ENCODE peak calls at places on chromosomes 1 and 21, in eight cellular contexts. One of them, this sample, is unnamed.

GRCh38 chr21:40683349-40683748 is 163.6 kb downstream of the DSCAM start:
- DNase-seq in AG08395: no peak
- DNase-seq in activated naive CD8-positive, alpha-beta T cell treated with anti-CD3 and anti-CD28 coated beads for 36 hours: no peak
- DNase-seq in effector CD4-positive, alpha-beta T cell: no peak
- DNase-seq in smooth muscle cell of the brain vasculature: no peak
- DNase-seq in HuH-7: no peak
- DNase-seq in hepatic stellate cell: no peak
- DNase-seq in endodermal cell: no peak
- DNase-seq in this sample: no peak

GRCh38 chr1:40901886-40902633 is 39.9 kb upstream of the CITED4 start:
- DNase-seq in activated naive CD8-positive, alpha-beta T cell treated with anti-CD3 and anti-CD28 coated beads for 36 hours: no peak
- DNase-seq in endodermal cell: no peak
- DNase-seq in smooth muscle cell of the brain vasculature: peak; percentile 84
- DNase-seq in effector CD4-positive, alpha-beta T cell: no peak
- DNase-seq in hepatic stellate cell: peak; percentile 71
- DNase-seq in AG08395: peak; percentile 85
- DNase-seq in HuH-7: no peak
- DNase-seq in this sample: no peak

GRCh38 chr1:2300004-2300771 is 72.1 kb downstream of the SKI start:
- DNase-seq in effector CD4-positive, alpha-beta T cell: peak; percentile 73
- DNase-seq in activated naive CD8-positive, alpha-beta T cell treated with anti-CD3 and anti-CD28 coated beads for 36 hours: peak; percentile 84
- DNase-seq in endodermal cell: no peak
- DNase-seq in smooth muscle cell of the brain vasculature: no peak
- DNase-seq in AG08395: no peak
- DNase-seq in hepatic stellate cell: no peak
- DNase-seq in HuH-7: no peak
- DNase-seq in this sample: no peak

GRCh38 chr1:152169356-152170025 is 10.5 kb upstream of the RPTN start:
- DNase-seq in effector CD4-positive, alpha-beta T cell: no peak
- DNase-seq in activated naive CD8-positive, alpha-beta T cell treated with anti-CD3 and anti-CD28 coated beads for 36 hours: no peak
- DNase-seq in hepatic stellate cell: no peak
- DNase-seq in smooth muscle cell of the brain vasculature: no peak
- DNase-seq in HuH-7: no peak
- DNase-seq in AG08395: no peak
- DNase-seq in endodermal cell: no peak
- DNase-seq in this sample: no peak

GRCh38 chr1:224435318-224435763 is 744 bp upstream of the WDR26 start:
- DNase-seq in endodermal cell: no peak
- DNase-seq in smooth muscle cell of the brain vasculature: no peak
- DNase-seq in effector CD4-positive, alpha-beta T cell: no peak
- DNase-seq in activated naive CD8-positive, alpha-beta T cell treated with anti-CD3 and anti-CD28 coated beads for 36 hours: no peak
- DNase-seq in HuH-7: peak; percentile 29
- DNase-seq in AG08395: peak; percentile 69
- DNase-seq in hepatic stellate cell: peak; percentile 75
- DNase-seq in this sample: no peak

GRCh38 chr1:11707621-11708276 is 16.2 kb downstream of the DRAXIN start:
- DNase-seq in hepatic stellate cell: no peak
- DNase-seq in endodermal cell: peak; percentile 78
- DNase-seq in effector CD4-positive, alpha-beta T cell: no peak
- DNase-seq in HuH-7: peak; percentile 75
- DNase-seq in smooth muscle cell of the brain vasculature: no peak
- DNase-seq in AG08395: no peak
- DNase-seq in activated naive CD8-positive, alpha-beta T cell treated with anti-CD3 and anti-CD28 coated beads for 36 hours: no peak
- DNase-seq in this sample: no peak

GRCh38 chr1:234602334-234603220 is 7.4 kb downstream of the IRF2BP2 start:
- DNase-seq in AG08395: peak; percentile 83
- DNase-seq in smooth muscle cell of the brain vasculature: no peak
- DNase-seq in HuH-7: no peak
- DNase-seq in endodermal cell: no peak
- DNase-seq in activated naive CD8-positive, alpha-beta T cell treated with anti-CD3 and anti-CD28 coated beads for 36 hours: peak; percentile 17
- DNase-seq in effector CD4-positive, alpha-beta T cell: no peak
- DNase-seq in hepatic stellate cell: peak; percentile 86
- DNase-seq in this sample: no peak

GRCh38 chr1:197914510-197914909 is 2.7 kb upstream of the LHX9 start:
- DNase-seq in activated naive CD8-positive, alpha-beta T cell treated with anti-CD3 and anti-CD28 coated beads for 36 hours: no peak
- DNase-seq in smooth muscle cell of the brain vasculature: no peak
- DNase-seq in HuH-7: no peak
- DNase-seq in hepatic stellate cell: no peak
- DNase-seq in AG08395: no peak
- DNase-seq in endodermal cell: peak; percentile 64
- DNase-seq in effector CD4-positive, alpha-beta T cell: no peak
- DNase-seq in this sample: no peak

GRCh38 chr1:220430059-220430458 is 97.9 kb upstream of the MARK1 start:
- DNase-seq in HuH-7: peak; percentile 19
- DNase-seq in smooth muscle cell of the brain vasculature: no peak
- DNase-seq in AG08395: no peak
- DNase-seq in activated naive CD8-positive, alpha-beta T cell treated with anti-CD3 and anti-CD28 coated beads for 36 hours: no peak
- DNase-seq in effector CD4-positive, alpha-beta T cell: no peak
- DNase-seq in endodermal cell: peak; percentile 61
- DNase-seq in hepatic stellate cell: no peak
- DNase-seq in this sample: no peak

GRCh38 chr1:177969825-177970371 is at the start of gene SEC16B:
- DNase-seq in smooth muscle cell of the brain vasculature: no peak
- DNase-seq in effector CD4-positive, alpha-beta T cell: no peak
- DNase-seq in AG08395: no peak
- DNase-seq in endodermal cell: no peak
- DNase-seq in activated naive CD8-positive, alpha-beta T cell treated with anti-CD3 and anti-CD28 coated beads for 36 hours: no peak
- DNase-seq in HuH-7: peak; percentile 44
- DNase-seq in hepatic stellate cell: no peak
- DNase-seq in this sample: no peak

This sample was measured in SK-N-MC.